ENCODE peak calls at places on chromosomes 7 and 10, in seven cellular contexts. U is MV-4-11; J is stimulated activated CD8-positive, alpha-beta memory T cell treated with anti-CD3 and anti-CD28 coated beads, Interleukin-2, amount 100 ng/mL, for 48 hours; F is GM13977; C is iris pigment epithelial cell; T is DMS 273 treated with DMSO at 0.1 percent for 48 hours; P is ascending aorta. S is an unnamed sample.

GRCh38 chr7:22890773-22891172 is 68.1 kb upstream of the TOMM7 start:
- DNase-seq in U (no peak), J (no peak), F (no peak), C (no peak), T (no peak), P (no peak), S (no peak)

GRCh38 chr10:77320852-77321496 is 316.6 kb downstream of the KCNMA1 start:
- DNase-seq in U (no peak), J (no peak), F (no peak), C (peak), T (no peak), P (no peak), S (no peak)

GRCh38 chr7:151385626-151386300 is 24.1 kb downstream of the WDR86 start:
- DNase-seq in U (no peak), J (no peak), F (no peak), C (no peak), T (no peak), P (no peak), S (no peak)

GRCh38 chr10:58412502-58412961 is 27.3 kb downstream of the TFAM start:
- DNase-seq in U (no peak), J (no peak), F (no peak), C (peak), T (no peak), P (no peak), S (peak)

GRCh38 chr10:129744134-129744895 is 219.8 kb downstream of the EBF3 start:
- DNase-seq in U (no peak), J (no peak), F (no peak), C (no peak), T (no peak), P (no peak), S (peak)

GRCh38 chr7:121275204-121275603 is 53.6 kb upstream of the WNT16 start:
- DNase-seq in U (no peak), J (no peak), F (no peak), C (no peak), T (no peak), P (no peak), S (no peak)

GRCh38 chr7:95335093-95335492 is 10.8 kb upstream of the PON1 start:
- DNase-seq in U (no peak), J (no peak), F (no peak), C (peak), T (no peak), P (no peak), S (no peak)

GRCh38 chr7:55086413-55087201 is 67.8 kb downstream of the EGFR start:
- DNase-seq in U (peak), J (no peak), F (peak), C (peak), T (no peak), P (no peak), S (no peak)

GRCh38 chr7:111083423-111083822 is 7.5 kb upstream of the LRRN3 start:
- DNase-seq in U (peak), J (no peak), F (peak), C (peak), T (no peak), P (no peak), S (no peak)

GRCh38 chr10:11144626-11145497 is 127.2 kb downstream of the CELF2 start:
- DNase-seq in U (no peak), J (no peak), F (no peak), C (no peak), T (no peak), P (no peak), S (no peak)

GRCh38 chr7:128915841-128916642 is 5.5 kb upstream of the KCP start:
- DNase-seq in U (no peak), J (no peak), F (no peak), C (no peak), T (no peak), P (no peak), S (peak)

GRCh38 chr7:142356166-142356565 is 98.3 kb upstream of the PRSS58 start:
- DNase-seq in U (no peak), J (no peak), F (no peak), C (no peak), T (no peak), P (no peak), S (no peak)

GRCh38 chr10:31808258-31809218 is 120.1 kb downstream of the ARHGAP12 start:
- DNase-seq in U (peak), J (no peak), F (peak), C (peak), T (no peak), P (no peak), S (no peak)

GRCh38 chr7:75639893-75640600 is 98.7 kb downstream of the HIP1 start:
- DNase-seq in U (no peak), J (no peak), F (peak), C (no peak), T (no peak), P (no peak), S (no peak)

GRCh38 chr10:57049096-57049495 is 688.0 kb upstream of the ZWINT start:
- DNase-seq in U (no peak), J (no peak), F (no peak), C (no peak), T (no peak), P (no peak), S (no peak)

GRCh38 chr10:115829501-115830215 is 443.3 kb downstream of the GFRA1 start:
- DNase-seq in U (no peak), J (no peak), F (no peak), C (peak), T (no peak), P (no peak), S (no peak)

GRCh38 chr10:95988702-95989101 is 54.7 kb upstream of the CCNJ start:
- DNase-seq in U (no peak), J (no peak), F (no peak), C (no peak), T (no peak), P (no peak), S (no peak)

S was measured in WTC11.